ENCODE peak calls at places on chromosomes 12 and 14, in four cellular contexts. E, I, D and T are unnamed samples.
A peak's percentile ranks its signal among the peaks of the same experiment; 100 is the strongest.

GRCh38 chr14:58907803-58908202 is 270.0 kb downstream of the DACT1 start:
- DNase-seq in E (no peak), I (no peak), D (no peak), T (no peak)

GRCh38 chr12:79826267-79827128 is 108.4 kb downstream of the PPP1R12A start:
- DNase-seq in E (no peak), I (no peak), D (no peak), T (no peak)

GRCh38 chr12:88753074-88753473 is 172.8 kb upstream of the KITLG start:
- DNase-seq in E (no peak), D (no peak), I (peak; percentile 42), T (no peak)

GRCh38 chr12:78210494-78210860 is 379.8 kb downstream of the NAV3 start:
- DNase-seq in I (no peak), D (no peak), E (no peak), T (no peak)

GRCh38 chr12:171743-172705 is 41.9 kb downstream of the SLC6A12 start:
- DNase-seq in D (no peak), E (no peak), I (no peak), T (no peak)

GRCh38 chr14:51609987-51610283 is 41.8 kb upstream of the FRMD6 start:
- DNase-seq in I (peak; percentile 53), D (no peak), E (no peak), T (no peak)

GRCh38 chr14:94355191-94355794 is 32.2 kb upstream of the SERPINA6 start:
- DNase-seq in D (no peak), I (peak; percentile 74), E (peak; percentile 65), T (no peak)

GRCh38 chr14:76760331-76761197 is 704 bp upstream of the VASH1 start:
- DNase-seq in I (no peak), E (peak; percentile 23), D (no peak), T (no peak)

GRCh38 chr14:36161781-36162180 is 14.7 kb downstream of the PTCSC3 start:
- DNase-seq in I (no peak), D (no peak), E (no peak), T (no peak)
- H3K4me3 ChIP-seq in I (no peak overlapping the region), D (no peak overlapping the region), E (no peak overlapping the region), T (no peak overlapping the region)

GRCh38 chr12:51171884-51172514 is 936 bp downstream of the TFCP2 start:
- DNase-seq in D (no peak), I (peak; percentile 44), E (no peak), T (no peak)
- TF ChIP-seq CTCF in D (no peak), I (no peak), E (no peak), T (no peak)

GRCh38 chr12:56118688-56119045 is 601 bp downstream of the ZC3H10 start:
- DNase-seq in I (no peak), D (no peak), E (no peak), T (no peak)

GRCh38 chr12:56116267-56117081 is at the start of gene RPL41:
- DNase-seq in E (peak; percentile 95), D (peak; percentile 96), I (peak; percentile 96), T (peak; percentile 64)

GRCh38 chr12:56114084-56114483 is 2.3 kb upstream of the RPL41 start:
- DNase-seq in E (no peak), I (no peak), D (no peak), T (no peak)

GRCh38 chr12:56117778-56118687 is at the start of gene ZC3H10:
- DNase-seq in I (peak; percentile 100), E (peak; percentile 99), D (peak; percentile 98), T (peak; percentile 98)

GRCh38 chr12:56115329-56115728 is 1.1 kb upstream of the RPL41 start:
- DNase-seq in D (peak; percentile 59), I (peak; percentile 66), E (no peak), T (no peak)
- H3K4me3 ChIP-seq in D (peak overlapping the region; percentile 81), I (peak overlapping the region; percentile 79), E (no peak overlapping the region), T (peak overlapping the region; percentile 71)

DNA sequence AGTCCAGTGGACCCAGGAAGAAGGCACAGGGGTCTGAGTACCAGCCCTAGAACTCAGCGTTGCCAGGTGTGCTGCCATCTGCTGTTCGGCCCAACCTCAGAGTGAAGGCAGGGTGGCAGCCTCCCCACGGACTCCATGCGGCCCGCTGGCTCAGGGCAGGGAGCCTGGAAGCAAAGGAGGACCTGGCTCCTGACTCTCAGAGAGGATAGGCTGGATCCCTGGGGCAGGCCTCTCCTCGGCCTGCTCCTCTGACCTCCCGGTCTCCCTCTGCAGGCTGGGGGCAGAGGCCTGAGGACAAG is 10.1 kb downstream of the MCRS1 start:
- DNase-seq in I (peak; percentile 27), D (peak; percentile 52), E (no peak), T (no peak)
- TF ChIP-seq CTCF in I (peak; percentile 14), D (no peak), E (no peak), T (peak; percentile 19)

GRCh38 chr12:41101821-41102220 is 86.3 kb upstream of the PDZRN4 start:
- DNase-seq in E (no peak), D (no peak), I (no peak), T (no peak)
- H3K4me3 ChIP-seq in E (no peak overlapping the region), D (no peak overlapping the region), I (no peak overlapping the region), T (no peak overlapping the region)

GRCh38 chr12:87336814-87337336 is 692.3 kb downstream of the C12orf50 start:
- DNase-seq in D (no peak), E (no peak), I (peak; percentile 6), T (no peak)
- TF ChIP-seq CTCF in D (no peak), E (no peak), I (no peak), T (no peak)